ENCODE peak calls at places on chromosomes 2 and 18, in nine cellular contexts. U, Z, I, R, D, N, Q, P and O are unnamed samples.

GRCh38 chr18:79738565-79739439 is 58.9 kb upstream of the KCNG2 start:
- DNase-seq in U (no peak), Z (no peak), I (no peak), R (peak; percentile 28), D (no peak), N (no peak), Q (no peak), P (no peak), O (no peak)

GRCh38 chr2:96142217-96143113 is 2.8 kb downstream of the DUSP2 start:
- DNase-seq in U (peak; percentile 74), Z (no peak), I (peak; percentile 6), R (peak; percentile 84), D (no peak), N (peak; percentile 77), Q (peak; percentile 86), P (no peak), O (peak; percentile 85)

GRCh38 chr2:30147196-30147714 is 448 bp downstream of the YPEL5 start:
- DNase-seq in U (no peak), Z (no peak), I (no peak), R (peak; percentile 92), D (no peak), N (peak; percentile 54), Q (no peak), P (no peak), O (no peak)

GRCh38 chr2:122543815-122544214 is 788.4 kb downstream of the TSN start:
- DNase-seq in U (no peak), Z (no peak), I (no peak), R (no peak), D (no peak), N (no peak), Q (no peak), P (no peak), O (no peak)

GRCh38 chr2:54083021-54083420 is 32.4 kb upstream of the ACYP2 start:
- DNase-seq in U (peak; percentile 56), Z (no peak), I (no peak), R (no peak), D (no peak), N (no peak), Q (no peak), P (no peak), O (no peak)

GRCh38 chr2:12334289-12335003 is 382.3 kb upstream of the TRIB2 start:
- DNase-seq in U (no peak), Z (no peak), I (no peak), R (no peak), D (no peak), N (no peak), Q (no peak), P (no peak), O (no peak)

GRCh38 chr18:23828426-23828825 is 139.2 kb downstream of the LAMA3 start:
- DNase-seq in U (no peak), Z (peak; percentile 85), I (no peak), R (no peak), D (no peak), N (peak; percentile 28), Q (peak; percentile 34), P (no peak), O (no peak)

GRCh38 chr2:205657579-205657978 is 24.7 kb upstream of the NRP2 start:
- DNase-seq in U (no peak), Z (no peak), I (no peak), R (no peak), D (peak; percentile 33), N (no peak), Q (no peak), P (no peak), O (no peak)

GRCh38 chr2:49044680-49045079 is 109.6 kb downstream of the FSHR start:
- DNase-seq in U (peak; percentile 53), Z (no peak), I (no peak), R (no peak), D (no peak), N (no peak), Q (no peak), P (no peak), O (peak; percentile 43)

GRCh38 chr18:62437520-62438329 is 85.1 kb upstream of the ZCCHC2 start:
- DNase-seq in U (no peak), Z (no peak), I (peak; percentile 71), R (no peak), D (no peak), N (no peak), Q (no peak), P (peak; percentile 76), O (peak; percentile 57)

GRCh38 chr2:240996834-240997140 is 1.6 kb upstream of the SNED1 start:
- DNase-seq in U (peak; percentile 43), Z (no peak), I (no peak), R (peak; percentile 61), D (no peak), N (no peak), Q (no peak), P (no peak), O (no peak)

GRCh38 chr2:217279571-217279970 is 419.7 kb upstream of the TNP1 start:
- DNase-seq in U (no peak), Z (peak; percentile 74), I (no peak), R (no peak), D (peak; percentile 80), N (no peak), Q (no peak), P (no peak), O (no peak)

GRCh38 chr2:33210626-33211025 is 263.9 kb downstream of the LTBP1 start:
- DNase-seq in U (peak; percentile 49), Z (peak; percentile 93), I (no peak), R (no peak), D (peak; percentile 95), N (no peak), Q (no peak), P (no peak), O (no peak)

GRCh38 chr2:8633735-8634313 is 48.0 kb upstream of the ID2 start:
- DNase-seq in U (no peak), Z (peak; percentile 95), I (no peak), R (peak; percentile 33), D (peak; percentile 79), N (no peak), Q (no peak), P (peak; percentile 72), O (no peak)

DNA sequence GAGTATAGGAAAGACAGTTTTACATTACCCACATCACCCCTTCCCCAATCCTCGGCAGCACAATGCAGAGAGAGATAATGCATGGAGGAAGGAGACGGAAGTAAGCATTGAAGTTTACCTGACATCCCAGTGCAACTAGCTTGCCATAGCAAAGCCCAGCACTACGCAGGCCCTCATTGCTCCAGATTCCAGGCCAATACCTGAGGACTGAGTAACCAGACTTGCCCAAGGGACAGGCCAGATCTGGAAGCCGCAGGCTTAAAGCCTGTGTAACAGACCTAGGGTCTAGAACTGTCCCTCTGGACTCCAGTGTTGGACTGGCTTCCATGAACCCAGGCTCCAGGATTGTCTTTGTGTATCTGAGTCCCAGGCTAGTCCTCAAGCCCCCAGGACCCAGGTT is 17.6 kb downstream of the SERPINB4 start:
- DNase-seq in U (no peak), Z (no peak), I (no peak), R (no peak), D (no peak), N (no peak), Q (no peak), P (no peak), O (no peak)
- TF ChIP-seq CTCF in U (no peak), Z (no peak), I (no peak), R (no peak), D (no peak), N (no peak), Q (no peak), P (no peak), O (no peak)

GRCh38 chr18:56112984-56113383 is 525.0 kb upstream of the TCF4 start:
- DNase-seq in U (no peak), Z (no peak), I (no peak), R (no peak), D (no peak), N (no peak), Q (no peak), P (no peak), O (no peak)
- H3K4me3 ChIP-seq in U (no peak overlapping the region), Z (no peak overlapping the region), I (no peak overlapping the region), R (no peak overlapping the region), D (no peak overlapping the region), N (no peak overlapping the region), Q (no peak overlapping the region), P (no peak overlapping the region), O (no peak overlapping the region)

GRCh38 chr2:156890498-156891148 is 366.9 kb upstream of the GALNT5 start:
- DNase-seq in U (no peak), Z (no peak), I (no peak), R (no peak), D (no peak), N (no peak), Q (no peak), P (no peak), O (no peak)

GRCh38 chr2:156891609-156892008 is 365.9 kb upstream of the GALNT5 start:
- DNase-seq in U (no peak), Z (no peak), I (no peak), R (no peak), D (no peak), N (no peak), Q (no peak), P (no peak), O (no peak)

GRCh38 chr2:156896294-156896693 is 361.2 kb upstream of the GALNT5 start:
- DNase-seq in U (no peak), Z (peak; percentile 39), I (no peak), R (no peak), D (no peak), N (no peak), Q (peak; percentile 40), P (no peak), O (no peak)

GRCh38 chr2:156897548-156897947 is 360.0 kb upstream of the GALNT5 start:
- DNase-seq in U (no peak), Z (no peak), I (no peak), R (no peak), D (no peak), N (no peak), Q (no peak), P (no peak), O (no peak)

DNA sequence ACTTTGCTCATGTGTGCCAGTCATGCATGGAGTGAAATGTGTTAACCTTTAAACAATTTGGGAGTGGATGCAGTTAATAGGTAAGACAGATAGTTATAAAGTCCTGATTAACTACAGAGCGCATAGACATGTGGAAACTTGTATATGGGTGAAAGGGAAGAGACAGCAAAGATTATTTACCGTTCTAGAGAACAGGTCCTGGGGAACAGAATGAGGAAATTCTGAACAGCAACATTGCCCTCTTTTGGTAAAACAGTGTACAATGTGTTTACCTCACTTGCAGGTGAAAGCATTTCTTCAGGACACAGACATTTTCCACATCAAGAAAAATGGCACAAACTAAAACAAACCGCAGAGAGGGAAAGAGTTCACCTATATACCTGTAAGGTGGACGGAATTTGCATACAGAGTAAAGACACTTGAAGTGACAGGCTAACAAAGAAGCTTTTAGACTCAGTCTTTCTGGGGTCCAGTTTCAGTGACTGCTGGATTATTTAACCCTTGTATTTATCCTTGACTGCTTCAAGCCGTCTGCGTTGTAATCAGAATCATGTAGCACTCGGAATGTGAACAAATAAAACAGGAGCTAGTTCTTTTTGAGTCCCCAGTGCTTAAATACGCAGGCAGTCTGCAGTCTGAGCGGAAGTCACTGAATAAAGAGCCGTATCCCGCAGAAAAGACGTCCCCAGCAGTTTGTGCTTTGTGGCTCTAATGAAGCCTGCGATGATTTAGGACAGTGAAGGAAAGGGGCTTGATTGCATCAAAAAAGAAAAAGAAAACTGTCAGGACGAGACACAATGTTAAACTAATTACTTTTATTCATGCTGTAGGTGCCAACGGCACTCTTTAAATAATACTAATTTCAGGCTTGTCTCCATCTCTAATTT is 364.8 kb upstream of the GALNT5 start:
- DNase-seq in U (no peak), Z (peak; percentile 28), I (peak; percentile 9), R (no peak), D (no peak), N (no peak), Q (peak; percentile 6), P (no peak), O (peak; percentile 15)
- TF ChIP-seq CTCF in U (peak; percentile 84), Z (peak; percentile 43), I (peak; percentile 32), R (peak; percentile 46), D (peak; percentile 58), N (peak; percentile 64), Q (peak; percentile 51), P (peak; percentile 62), O (peak; percentile 61)

GRCh38 chr2:83842421-83842820 is 616.7 kb downstream of the SUCLG1 start:
- DNase-seq in U (no peak), Z (no peak), I (no peak), R (no peak), D (no peak), N (no peak), Q (no peak), P (no peak), O (no peak)
- H3K4me3 ChIP-seq in U (no peak overlapping the region), Z (no peak overlapping the region), I (no peak overlapping the region), R (no peak overlapping the region), D (no peak overlapping the region), N (no peak overlapping the region), Q (no peak overlapping the region), P (no peak overlapping the region), O (no peak overlapping the region)